ENCODE peak calls at places on chromosomes 11 and 22, in four cellular contexts. M, L, I and D are unnamed samples.

GRCh38 chr22:39348909-39349505 is 784 bp upstream of the SYNGR1 start:
- DNase-seq in M (no peak), L (no peak), I (no peak), D (no peak)

GRCh38 chr11:34161812-34162506 is 56.5 kb downstream of the NAT10 start:
- DNase-seq in M (no peak), L (peak), I (no peak), D (no peak)

GRCh38 chr11:103878646-103879045 is 157.8 kb upstream of the DDI1 start:
- DNase-seq in M (no peak), L (no peak), I (no peak), D (no peak)

GRCh38 chr11:94494200-94494545 is 389 bp downstream of the ANKRD49 start:
- DNase-seq in M (no peak), L (no peak), I (no peak), D (no peak)

GRCh38 chr11:87173185-87174039 is 135.7 kb downstream of the TMEM135 start:
- DNase-seq in M (no peak), L (no peak), I (peak), D (no peak)

GRCh38 chr11:120662071-120662611 is 150.6 kb downstream of the GRIK4 start:
- DNase-seq in M (no peak), L (no peak), I (no peak), D (no peak)

GRCh38 chr11:64762916-64763803 is 3.4 kb upstream of the PYGM start:
- DNase-seq in M (no peak), L (no peak), I (no peak), D (no peak)

GRCh38 chr22:43329061-43329460 is 14.1 kb downstream of the SCUBE1 start:
- DNase-seq in M (no peak), L (no peak), I (no peak), D (no peak)

GRCh38 chr11:29321293-29322132 is 695.3 kb downstream of the KCNA4 start:
- DNase-seq in M (no peak), L (no peak), I (peak), D (no peak)

GRCh38 chr11:17471501-17471900 is 5.1 kb downstream of the ABCC8 start:
- DNase-seq in M (no peak), L (no peak), I (peak), D (no peak)

GRCh38 chr22:27493797-27494196 is 307.8 kb downstream of the MN1 start:
- DNase-seq in M (no peak), L (no peak), I (no peak), D (no peak)

GRCh38 chr11:37907461-37908223 is 1309.6 kb upstream of the RAG2 start:
- DNase-seq in M (no peak), L (no peak), I (no peak), D (no peak)

GRCh38 chr11:65624931-65625627 is 9.5 kb downstream of the PCNX3 start:
- DNase-seq in M (no peak), L (no peak), I (no peak), D (no peak)

GRCh38 chr22:26885441-26886261 is 228.3 kb downstream of the MIAT start:
- DNase-seq in M (no peak), L (no peak), I (no peak), D (no peak)

GRCh38 chr11:68498313-68498712 is 37.8 kb downstream of the PPP6R3 start:
- DNase-seq in M (no peak), L (no peak), I (no peak), D (no peak)

GRCh38 chr11:120210651-120211521 is at the start of gene OAF:
- DNase-seq in M (no peak), L (no peak), I (peak), D (no peak)

GRCh38 chr11:636511-637332 is at the start of gene DRD4:
- DNase-seq in M (no peak), L (no peak), I (no peak), D (no peak)

GRCh38 chr11:8261316-8261715 is 2.4 kb downstream of the LMO1 start:
- DNase-seq in M (no peak), L (peak), I (no peak), D (no peak)

GRCh38 chr11:47480762-47481161 is 31.8 kb upstream of the RAPSN start:
- DNase-seq in M (no peak), L (no peak), I (no peak), D (no peak)

GRCh38 chr11:106222626-106223025 is 145.2 kb downstream of the AASDHPPT start:
- DNase-seq in M (no peak), L (no peak), I (no peak), D (no peak)

GRCh38 chr11:15206791-15207190 is 92.1 kb downstream of the INSC start:
- DNase-seq in M (no peak), L (no peak), I (no peak), D (no peak)

GRCh38 chr11:104254347-104254746 is 90.4 kb upstream of the PDGFD start:
- DNase-seq in M (no peak), L (no peak), I (peak), D (no peak)

DNA sequence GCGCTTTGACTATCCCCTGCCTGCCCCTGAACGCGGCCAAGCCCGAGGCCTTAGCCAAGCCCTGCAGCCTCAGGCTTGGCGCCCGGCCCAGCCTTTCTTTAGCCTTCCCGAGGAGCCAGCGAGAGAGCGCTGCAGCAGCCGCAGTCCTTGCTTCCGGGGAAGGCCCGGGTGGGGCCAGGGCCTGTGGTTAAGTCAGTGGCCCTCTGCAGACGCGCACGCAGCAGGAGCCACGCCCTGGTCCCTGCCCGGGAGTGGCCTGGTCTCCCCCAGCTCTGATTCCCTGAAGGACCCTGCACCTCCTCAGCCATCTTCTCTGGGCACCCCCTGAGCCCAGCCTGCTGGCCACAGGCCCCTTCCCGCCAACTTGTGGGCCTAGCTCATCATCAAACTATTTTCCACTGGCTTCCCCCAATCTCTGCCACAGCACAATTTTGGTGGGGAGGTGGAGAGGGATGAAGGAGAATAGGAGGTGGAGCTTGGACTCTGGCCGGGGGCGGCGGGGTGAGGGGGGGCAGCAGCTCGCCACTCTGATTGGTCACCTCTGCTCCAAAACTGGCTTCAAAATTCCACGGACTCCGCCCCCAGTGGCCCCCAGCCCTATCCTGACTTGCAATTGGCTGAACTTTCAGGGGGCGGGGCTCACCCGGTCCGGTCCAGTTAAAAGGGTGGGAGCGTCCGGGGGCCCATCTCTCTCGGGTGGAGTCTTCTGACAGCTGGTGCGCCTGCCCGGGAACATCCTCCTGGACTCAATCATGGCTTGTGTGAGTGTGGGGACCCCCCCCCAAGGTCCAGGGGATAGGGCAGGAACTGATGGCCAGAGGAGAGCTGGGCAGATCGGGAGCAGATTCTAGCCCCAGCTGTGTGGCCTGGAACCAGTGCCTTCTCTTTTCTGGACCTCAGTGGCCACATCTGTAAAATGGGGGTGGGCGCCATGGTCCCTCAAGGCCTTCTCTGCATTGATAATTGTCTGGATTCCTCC is at the start of gene LGALS1:
- DNase-seq in M (no peak), L (peak), I (peak), D (no peak)
- TF ChIP-seq POLR2A in M (no peak), L (no peak), I (peak), D (peak)

DNA sequence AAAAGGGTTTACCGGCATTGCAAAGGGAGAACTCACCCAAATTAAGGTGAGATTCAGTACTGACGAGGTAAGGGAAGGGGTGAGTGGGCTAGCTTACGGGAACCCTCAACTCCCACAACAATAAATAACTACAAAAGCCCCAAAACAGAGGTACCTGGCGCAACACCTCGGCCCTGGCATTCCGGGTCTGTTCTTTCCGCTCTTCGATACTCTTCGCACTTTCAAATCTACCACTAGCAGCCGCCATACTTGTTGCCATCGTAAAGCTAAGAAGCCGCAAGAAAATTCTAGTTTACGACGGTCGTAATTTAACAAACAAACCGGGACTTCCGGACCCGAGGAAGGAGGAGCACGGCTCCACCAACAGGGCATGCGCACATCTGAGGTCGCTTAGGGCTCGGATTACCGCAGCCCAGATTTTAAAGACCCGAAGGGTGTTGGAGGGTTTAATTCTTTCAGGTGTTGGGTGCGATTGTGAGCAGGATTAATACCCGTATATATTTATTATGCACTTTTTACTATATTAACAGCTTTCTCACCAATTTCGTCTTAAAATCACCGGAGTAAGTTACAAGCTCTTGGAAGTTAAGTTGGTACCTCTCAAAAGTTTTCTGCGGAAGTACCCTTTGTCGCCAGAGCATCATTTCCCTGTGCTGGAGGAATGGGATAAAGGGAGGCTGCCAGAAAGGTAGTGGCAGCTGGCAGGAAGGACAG is at the start of gene CWF19L2:
- DNase-seq in M (peak), L (peak), I (peak), D (peak)
- TF ChIP-seq POLR2A in M (no peak), L (no peak), I (peak), D (peak)

DNA sequence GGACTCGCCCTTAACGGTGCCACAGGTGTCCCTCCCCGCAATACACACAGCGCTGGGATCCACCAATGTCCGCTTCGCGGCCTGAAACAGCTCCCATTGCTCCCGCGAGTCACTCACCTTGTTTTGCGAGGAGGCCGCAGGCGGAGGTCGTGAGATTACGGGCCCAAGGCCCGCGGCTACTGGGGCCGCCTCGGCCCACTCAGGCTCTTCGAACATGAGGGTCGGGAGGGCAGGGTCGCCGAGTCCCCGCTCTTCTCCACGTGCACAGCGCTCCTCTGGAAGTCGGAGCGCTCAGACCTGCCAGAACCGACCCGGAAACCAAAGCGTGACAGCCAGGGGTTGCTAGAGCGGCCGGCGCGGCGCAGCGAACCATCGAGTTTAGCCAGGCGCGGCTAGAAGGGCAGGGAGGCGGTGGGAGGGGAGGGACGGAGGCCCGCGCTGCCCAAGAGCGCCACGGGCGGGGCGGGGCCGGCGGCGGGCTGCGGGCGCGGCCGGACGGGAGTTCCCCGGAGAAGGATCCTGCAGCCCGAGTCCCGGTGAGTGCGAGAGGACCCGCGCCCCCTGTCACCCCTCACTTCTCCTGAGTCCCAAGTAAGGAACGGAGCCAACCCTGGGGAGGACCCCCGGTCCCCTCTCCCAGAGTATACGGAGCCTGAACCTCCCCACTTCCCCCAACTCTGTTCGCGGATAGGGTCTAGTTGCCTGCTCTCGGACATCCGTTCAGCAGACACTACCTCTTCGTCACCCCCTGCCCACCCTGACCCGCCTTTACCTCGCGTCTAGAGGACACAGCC is at the start of the genes ILK and RRP8:
- DNase-seq in M (peak), L (peak), I (peak), D (peak)
- TF ChIP-seq POLR2A in M (no peak), L (peak), I (peak), D (peak)

DNA sequence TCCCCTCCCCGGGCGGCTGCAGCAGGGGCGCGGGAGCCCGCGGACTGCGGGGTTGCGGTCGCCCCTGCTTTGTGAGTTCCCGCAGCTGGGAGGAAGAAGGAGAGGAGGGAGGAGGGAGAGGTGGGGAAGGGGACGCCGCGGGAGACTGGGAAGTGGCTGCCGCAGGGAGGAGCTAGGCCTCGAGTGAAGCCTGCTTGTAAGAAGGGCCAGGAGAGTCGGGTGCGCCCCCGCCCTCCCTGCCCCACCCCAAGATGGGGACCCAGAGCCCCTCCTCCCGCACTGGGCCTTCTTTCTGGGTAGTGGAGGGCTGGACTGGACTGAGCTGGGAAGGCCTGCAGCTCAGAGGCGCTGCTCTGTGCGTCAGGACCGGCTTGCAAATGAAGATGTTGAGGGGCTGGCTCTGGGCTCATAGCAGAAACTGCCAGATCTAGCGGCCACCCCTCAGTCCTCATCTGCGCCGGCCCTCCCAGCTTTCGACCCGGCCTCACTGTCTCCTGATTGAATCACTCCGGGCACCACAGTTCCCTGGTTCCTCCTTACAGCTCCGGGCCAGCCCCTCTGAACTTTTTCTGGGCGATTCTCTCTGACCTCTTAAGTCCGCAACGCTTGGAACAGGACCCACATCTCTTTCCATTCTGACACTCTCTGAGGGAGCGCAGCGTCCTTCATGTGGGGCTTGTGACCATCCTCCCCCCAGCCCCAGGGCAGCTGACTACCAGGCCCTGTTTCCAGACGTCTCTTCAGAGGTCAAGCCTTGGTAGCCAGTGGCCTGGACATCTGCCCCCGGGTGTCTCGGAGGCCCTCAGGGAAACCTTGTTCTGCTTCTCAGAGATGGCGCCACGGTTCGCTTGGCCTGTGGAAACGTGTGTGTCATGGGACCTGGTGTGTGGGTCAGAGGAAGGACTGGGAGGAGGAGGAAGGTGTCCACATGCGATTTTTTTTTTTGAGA is 21.9 kb downstream of the SERPINH1 start:
- DNase-seq in M (no peak), L (peak), I (no peak), D (no peak)
- TF ChIP-seq POLR2A in M (no peak), L (no peak), I (no peak), D (no peak)

GRCh38 chr22:37559521-37559900 is 769 bp upstream of the CDC42EP1 start:
- DNase-seq in M (no peak), L (no peak), I (no peak), D (no peak)
- TF ChIP-seq POLR2A in M (no peak), L (no peak), I (no peak), D (no peak)

GRCh38 chr11:61147271-61147670 is 14.0 kb downstream of the VPS37C start:
- DNase-seq in M (no peak), L (no peak), I (no peak), D (no peak)

GRCh38 chr11:61150656-61151544 is 10.3 kb downstream of the VPS37C start:
- DNase-seq in M (no peak), L (no peak), I (no peak), D (no peak)

GRCh38 chr11:61151545-61152252 is 9.5 kb downstream of the VPS37C start:
- DNase-seq in M (no peak), L (no peak), I (no peak), D (no peak)

GRCh38 chr11:61148016-61148640 is 13.1 kb downstream of the VPS37C start:
- DNase-seq in M (no peak), L (no peak), I (no peak), D (no peak)

DNA sequence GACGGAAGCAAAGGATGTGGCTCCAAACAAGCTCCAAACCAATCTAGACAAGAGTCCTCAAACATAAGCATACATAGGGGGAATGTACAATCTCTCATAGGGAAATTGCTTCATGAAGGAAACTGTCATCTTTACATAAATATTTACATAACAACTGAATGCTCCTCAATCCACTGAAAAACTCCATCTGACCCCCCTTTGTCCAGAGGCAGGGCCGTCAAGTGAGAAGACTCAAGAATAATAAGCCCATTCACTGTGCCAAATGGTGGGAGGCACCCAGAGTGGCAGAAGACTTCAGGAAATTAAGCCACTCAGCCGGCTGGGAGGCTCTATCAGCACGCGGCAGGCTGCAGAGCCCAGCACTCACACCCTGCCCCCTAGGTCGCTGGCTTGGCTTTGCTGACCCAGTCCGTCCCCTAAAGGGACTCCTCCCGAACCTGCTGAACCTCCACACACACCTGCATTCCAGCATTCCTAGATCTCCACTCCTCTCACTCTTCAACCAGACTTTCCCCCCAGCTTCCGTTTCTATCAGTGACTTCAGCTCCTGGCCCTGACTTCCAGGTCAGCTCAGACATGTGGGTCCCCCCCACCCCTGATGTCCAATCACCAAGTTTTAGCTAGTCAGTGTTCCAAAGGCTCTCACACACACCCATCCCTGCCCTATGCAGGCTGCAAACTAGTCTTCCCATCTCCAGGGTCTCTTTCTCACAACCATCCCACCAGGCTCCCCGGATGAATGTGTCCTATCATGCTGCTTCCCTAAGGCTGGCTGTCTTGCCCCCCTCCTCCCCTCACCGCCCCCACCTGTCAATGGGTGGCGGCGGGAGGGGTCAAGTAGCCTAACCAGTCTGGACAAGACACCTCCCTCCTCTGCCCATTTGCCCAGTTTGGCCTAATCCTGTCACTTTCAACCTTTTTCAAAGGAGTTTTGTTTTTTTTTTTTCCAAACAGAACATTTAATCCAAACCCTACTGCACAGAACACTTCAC is 11.3 kb downstream of the VPS37C start:
- DNase-seq in M (no peak), L (no peak), I (no peak), D (no peak)
- TF ChIP-seq POLR2A in M (no peak), L (no peak), I (no peak), D (no peak)

DNA sequence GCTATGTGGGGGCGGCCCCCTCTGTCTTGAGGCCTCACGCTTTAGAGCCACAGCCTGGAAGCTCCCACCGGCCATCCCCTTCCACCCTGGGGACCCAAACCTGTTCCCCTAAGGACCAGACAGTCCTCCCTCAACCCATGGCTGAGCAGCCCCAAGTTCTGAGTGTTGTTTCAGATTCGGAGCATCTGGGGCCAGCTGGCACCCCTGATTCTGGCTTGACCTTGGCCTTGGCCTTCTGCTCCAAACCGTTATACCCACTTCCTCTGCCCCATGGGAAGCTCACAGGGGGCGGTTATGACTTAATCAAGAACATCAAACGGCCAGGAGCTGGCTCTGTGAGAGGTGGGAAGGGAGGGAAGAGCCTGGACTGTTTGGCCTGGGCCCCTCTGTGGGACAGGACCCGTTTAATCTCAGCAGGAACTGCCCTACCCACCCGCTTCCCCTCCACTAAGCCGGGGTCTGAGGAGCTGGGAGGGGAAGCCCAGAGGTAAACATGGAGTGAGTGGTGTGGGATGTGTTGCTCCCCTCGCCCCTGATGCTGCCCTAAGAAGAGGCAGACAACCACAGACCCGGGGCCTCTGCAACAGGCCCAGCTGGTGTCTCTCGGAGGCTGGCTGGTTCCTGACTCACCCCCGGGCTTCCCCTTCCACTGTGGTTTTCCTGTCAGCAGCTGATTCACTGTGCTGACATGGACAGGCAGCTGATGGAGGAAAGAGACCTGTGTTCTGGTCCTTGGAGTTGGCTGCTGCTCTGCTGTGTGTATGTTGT is 3.4 kb downstream of the CD82 start:
- DNase-seq in M (peak), L (peak), I (peak), D (peak)
- TF ChIP-seq POLR2A in M (no peak), L (no peak), I (no peak), D (peak)